ENCODE peak calls at places on chromosomes 16 and 17, in seven cellular contexts. A, X, O, H, N, J and C are unnamed samples.

GRCh38 chr17:37200497-37200896 is 175.3 kb upstream of the C17orf78 start:
- DNase-seq in A (no peak), X (no peak), O (no peak), H (no peak), N (no peak), J (no peak), C (no peak)

GRCh38 chr17:40093580-40094201 is 6.7 kb downstream of the NR1D1 start:
- DNase-seq in A (no peak), X (no peak), O (no peak), H (no peak), N (no peak), J (no peak), C (no peak)

GRCh38 chr16:69741519-69741918 is 13.2 kb downstream of the NOB1 start:
- DNase-seq in A (no peak), X (no peak), O (no peak), H (peak), N (no peak), J (peak), C (no peak)

GRCh38 chr16:65180986-65181710 is 59.3 kb upstream of the CDH11 start:
- DNase-seq in A (no peak), X (no peak), O (no peak), H (peak), N (no peak), J (peak), C (no peak)

GRCh38 chr17:3659541-3660111 is 8.8 kb downstream of the TAX1BP3 start:
- DNase-seq in A (no peak), X (no peak), O (no peak), H (peak), N (peak), J (peak), C (peak)

GRCh38 chr17:41895617-41896016 is 23.1 kb downstream of the ACLY start:
- DNase-seq in A (no peak), X (no peak), O (no peak), H (peak), N (peak), J (peak), C (no peak)

GRCh38 chr16:11759163-11759834 is 16.6 kb upstream of the TXNDC11 start:
- DNase-seq in A (no peak), X (no peak), O (no peak), H (no peak), N (no peak), J (no peak), C (no peak)

GRCh38 chr17:61380836-61381525 is 18.7 kb upstream of the TBX2 start:
- DNase-seq in A (no peak), X (no peak), O (no peak), H (no peak), N (no peak), J (no peak), C (no peak)

GRCh38 chr17:40461774-40462342 is 18.6 kb downstream of the IGFBP4 start:
- DNase-seq in A (no peak), X (no peak), O (no peak), H (peak), N (no peak), J (peak), C (no peak)

GRCh38 chr16:19837331-19837943 is 47.2 kb downstream of the GPRC5B start:
- DNase-seq in A (no peak), X (no peak), O (no peak), H (no peak), N (no peak), J (peak), C (no peak)

GRCh38 chr17:41008811-41009210 is at the start of gene KRTAP3-1:
- DNase-seq in A (no peak), X (no peak), O (no peak), H (no peak), N (no peak), J (no peak), C (no peak)

GRCh38 chr16:19704321-19705130 is 13.5 kb downstream of the KNOP1 start:
- DNase-seq in A (no peak), X (no peak), O (no peak), H (peak), N (no peak), J (peak), C (no peak)

GRCh38 chr17:31584436-31585279 is 193.2 kb downstream of the RAB11FIP4 start:
- DNase-seq in A (no peak), X (no peak), O (no peak), H (no peak), N (no peak), J (no peak), C (no peak)

GRCh38 chr16:89170346-89171215 is 967 bp upstream of the CDH15 start:
- DNase-seq in A (no peak), X (no peak), O (no peak), H (no peak), N (no peak), J (no peak), C (no peak)

GRCh38 chr17:6240601-6241000 is 170.4 kb downstream of the WSCD1 start:
- DNase-seq in A (no peak), X (no peak), O (no peak), H (no peak), N (no peak), J (no peak), C (no peak)

GRCh38 chr16:50505714-50506542 is 42.3 kb upstream of the NKD1 start:
- DNase-seq in A (no peak), X (no peak), O (no peak), H (no peak), N (no peak), J (no peak), C (no peak)

GRCh38 chr17:58706351-58707140 is 14.1 kb downstream of the RAD51C start:
- DNase-seq in A (no peak), X (no peak), O (no peak), H (no peak), N (no peak), J (no peak), C (no peak)

GRCh38 chr17:17784599-17785264 is 52.1 kb downstream of the SREBF1 start:
- DNase-seq in A (no peak), X (no peak), O (no peak), H (no peak), N (no peak), J (no peak), C (no peak)

GRCh38 chr17:31900877-31901276 is 631 bp downstream of the UTP6 start:
- DNase-seq in A (no peak), X (no peak), O (no peak), H (peak), N (no peak), J (peak), C (no peak)

GRCh38 chr16:50605733-50606430 is 57.7 kb downstream of the NKD1 start:
- DNase-seq in A (no peak), X (no peak), O (no peak), H (no peak), N (no peak), J (no peak), C (no peak)

GRCh38 chr17:74678541-74678940 is 34.2 kb downstream of the CD300LF start:
- DNase-seq in A (no peak), X (no peak), O (no peak), H (no peak), N (no peak), J (no peak), C (no peak)

GRCh38 chr16:9256196-9256595 is 164.8 kb downstream of the HAPSTR1 start:
- DNase-seq in A (no peak), X (no peak), O (peak), H (no peak), N (no peak), J (no peak), C (no peak)

GRCh38 chr17:57293077-57293476 is 36.8 kb downstream of the MSI2 start:
- DNase-seq in A (no peak), X (no peak), O (no peak), H (peak), N (no peak), J (no peak), C (no peak)

GRCh38 chr17:9291912-9292562 is 270.7 kb downstream of the NTN1 start:
- DNase-seq in A (no peak), X (peak), O (peak), H (no peak), N (no peak), J (peak), C (peak)

GRCh38 chr17:36544320-36545092 is at the start of gene GGNBP2:
- DNase-seq in A (peak), X (peak), O (peak), H (peak), N (peak), J (peak), C (peak)